ENCODE peak calls at places on chromosomes 2 and 18, in ten cellular contexts. D, J, F, W, I, M, P, R, K and B are unnamed samples.

GRCh38 chr18:76791106-76791505 is 31.3 kb upstream of the ZNF236 start:
- DNase-seq in F (no peak), R (no peak), P (no peak), W (no peak), K (no peak), M (no peak), I (no peak), J (no peak), D (no peak), B (no peak)

GRCh38 chr2:162261032-162261945 is 18.0 kb upstream of the FAP start:
- DNase-seq in I (peak), D (no peak), J (no peak), W (no peak), F (peak), K (peak), M (peak), P (no peak), R (no peak), B (no peak)

GRCh38 chr18:36769611-36770314 is 59.0 kb downstream of the TPGS2 start:
- DNase-seq in D (no peak), M (no peak), J (no peak), I (no peak), R (no peak), F (no peak), W (peak), K (no peak), P (no peak), B (no peak)

GRCh38 chr2:30807249-30807648 is at the start of gene CAPN13:
- DNase-seq in M (no peak), F (peak), D (no peak), P (no peak), W (no peak), K (no peak), J (no peak), I (no peak), R (no peak), B (no peak)

GRCh38 chr2:71462641-71463341 is 9.4 kb downstream of the DYSF start:
- DNase-seq in F (no peak), D (no peak), I (no peak), W (no peak), P (no peak), J (no peak), M (no peak), R (no peak), K (no peak), B (no peak)

GRCh38 chr2:239789711-239790110 is 235.4 kb downstream of the NDUFA10 start:
- DNase-seq in W (no peak), I (no peak), J (no peak), R (no peak), K (no peak), M (no peak), F (no peak), P (no peak), D (no peak), B (no peak)

GRCh38 chr2:95234286-95234785 is 27.0 kb downstream of the ZNF892 start:
- DNase-seq in M (no peak), J (no peak), D (no peak), W (no peak), P (no peak), K (no peak), F (no peak), I (no peak), R (no peak), B (no peak)

GRCh38 chr2:46775722-46776121 is 139.9 kb downstream of the MCFD2 start:
- DNase-seq in K (no peak), R (no peak), W (no peak), P (no peak), I (no peak), J (no peak), F (no peak), M (no peak), D (no peak), B (no peak)

GRCh38 chr2:715847-716573 is 38.8 kb upstream of the TMEM18 start:
- DNase-seq in M (no peak), I (no peak), K (no peak), R (no peak), F (no peak), D (no peak), P (no peak), W (no peak), J (peak), B (no peak)

GRCh38 chr2:27715318-27716165 is 51.9 kb downstream of the SLC4A1AP start:
- DNase-seq in D (peak), R (no peak), M (peak), W (no peak), P (peak), K (no peak), I (peak), J (peak), F (no peak), B (no peak)

GRCh38 chr2:44937688-44938240 is 3.7 kb upstream of the SIX3 start:
- DNase-seq in P (no peak), F (peak), I (no peak), R (no peak), J (peak), M (no peak), K (no peak), D (no peak), W (peak), B (no peak)

GRCh38 chr2:118737690-118738089 is 109.8 kb downstream of the EN1 start:
- DNase-seq in M (no peak), K (no peak), R (no peak), I (no peak), W (no peak), F (no peak), P (no peak), D (no peak), J (no peak), B (no peak)

GRCh38 chr18:48488388-48488850 is 50.4 kb upstream of the CTIF start:
- DNase-seq in D (peak), R (no peak), J (no peak), M (peak), K (no peak), F (peak), P (no peak), W (peak), I (peak), B (no peak)

GRCh38 chr18:36297419-36298112 is at the start of gene FHOD3:
- DNase-seq in M (peak), D (no peak), R (no peak), F (no peak), I (peak), P (peak), W (peak), J (peak), K (no peak), B (no peak)

GRCh38 chr2:37283207-37283606 is 41.4 kb downstream of the PRKD3 start:
- DNase-seq in W (no peak), P (no peak), F (no peak), D (peak), K (no peak), M (no peak), R (no peak), J (no peak), I (no peak), B (no peak)

GRCh38 chr2:203579131-203579643 is 44.1 kb upstream of the RAPH1 start:
- DNase-seq in M (no peak), F (no peak), K (no peak), P (no peak), J (no peak), D (no peak), W (no peak), R (no peak), I (no peak), B (no peak)

GRCh38 chr2:127153691-127154158 is 46.8 kb upstream of the BIN1 start:
- DNase-seq in W (peak), K (no peak), R (no peak), M (no peak), F (no peak), D (no peak), I (no peak), J (no peak), P (no peak), B (no peak)

GRCh38 chr2:41853427-41854191 is 194.2 kb upstream of the PKDCC start:
- DNase-seq in K (no peak), F (no peak), J (peak), P (no peak), D (no peak), R (no peak), I (no peak), M (peak), W (peak), B (no peak)

GRCh38 chr18:60358516-60358915 is 14.1 kb downstream of the MC4R start:
- DNase-seq in R (no peak), J (no peak), K (no peak), W (no peak), F (no peak), P (no peak), D (peak), I (no peak), M (no peak), B (no peak)

GRCh38 chr2:42268528-42269151 is 92.4 kb downstream of the COX7A2L start:
- DNase-seq in P (no peak), R (no peak), F (no peak), W (no peak), D (no peak), K (no peak), J (no peak), M (no peak), I (no peak), B (no peak)

GRCh38 chr18:48751727-48752468 is 198.9 kb downstream of the SMAD7 start:
- DNase-seq in P (no peak), D (no peak), I (no peak), W (no peak), R (no peak), F (no peak), M (no peak), J (peak), K (no peak), B (no peak)

GRCh38 chr2:197871780-197872456 is 67.5 kb downstream of the PLCL1 start:
- DNase-seq in R (no peak), D (no peak), J (no peak), F (no peak), I (no peak), M (no peak), P (no peak), W (no peak), K (no peak), B (no peak)

GRCh38 chr18:34834897-34835296 is 124.8 kb downstream of the DTNA start:
- DNase-seq in P (no peak), F (no peak), I (no peak), M (no peak), K (no peak), R (no peak), D (peak), J (no peak), W (no peak), B (no peak)

GRCh38 chr18:69674921-69675405 is 272.7 kb downstream of the CD226 start:
- DNase-seq in J (no peak), D (no peak), F (no peak), K (no peak), P (no peak), W (no peak), M (no peak), R (no peak), I (no peak), B (no peak)

GRCh38 chr2:238700122-238700457 is 147.8 kb upstream of the TWIST2 start:
- DNase-seq in J (no peak), M (no peak), K (no peak), D (no peak), F (no peak), I (peak), P (no peak), R (no peak), W (no peak), B (no peak)

GRCh38 chr2:107986278-107987217 is at the start of gene SLC5A7:
- DNase-seq in M (no peak), J (peak), R (no peak), F (no peak), D (no peak), P (no peak), K (no peak), I (no peak), W (no peak), B (no peak)

GRCh38 chr2:102423368-102423767 is 408 bp downstream of the IL18RAP start:
- DNase-seq in D (no peak), J (no peak), P (no peak), R (no peak), F (no peak), M (no peak), K (no peak), W (no peak), I (no peak), B (no peak)

GRCh38 chr2:157404363-157404762 is 39.5 kb downstream of the CYTIP start:
- DNase-seq in K (no peak), P (peak), F (peak), I (no peak), J (no peak), D (no peak), M (no peak), R (peak), W (no peak), B (peak)

GRCh38 chr2:172299741-172300140 is 127.6 kb upstream of the ITGA6 start:
- DNase-seq in F (no peak), D (no peak), M (peak), K (no peak), P (no peak), I (no peak), R (no peak), W (no peak), J (no peak), B (no peak)

GRCh38 chr2:207352978-207353377 is 176.8 kb upstream of the CREB1 start:
- DNase-seq in J (no peak), K (peak), M (no peak), F (no peak), I (no peak), W (no peak), D (no peak), P (no peak), R (peak), B (no peak)

GRCh38 chr18:56563568-56563967 is 74.8 kb downstream of the TXNL1 start:
- DNase-seq in M (no peak), F (no peak), R (no peak), I (no peak), W (no peak), P (no peak), D (no peak), K (no peak), J (no peak), B (no peak)

GRCh38 chr2:160365691-160366367 is 127.8 kb downstream of the RBMS1 start:
- DNase-seq in F (peak), K (no peak), R (no peak), I (peak), M (peak), W (no peak), D (no peak), P (no peak), J (no peak), B (no peak)

GRCh38 chr2:1887915-1888314 is 143.6 kb upstream of the PXDN start:
- DNase-seq in K (no peak), J (no peak), W (peak), F (no peak), P (no peak), I (no peak), R (no peak), M (no peak), D (no peak), B (no peak)

GRCh38 chr2:85584354-85584856 is at the start of gene VAMP5:
- DNase-seq in W (no peak), K (no peak), R (peak), P (peak), D (no peak), I (peak), F (peak), M (peak), J (peak), B (peak)

GRCh38 chr18:75029456-75029855 is 179.5 kb downstream of the PTGR3 start:
- DNase-seq in P (no peak), W (no peak), D (no peak), R (no peak), I (no peak), F (no peak), M (no peak), J (no peak), K (no peak), B (no peak)

GRCh38 chr2:152715854-152716428 is 1.3 kb downstream of the PRPF40A start:
- DNase-seq in W (peak), R (no peak), I (no peak), M (no peak), F (no peak), K (no peak), P (no peak), J (peak), D (no peak), B (peak)

GRCh38 chr2:70852824-70853223 is 17.2 kb upstream of the CD207 start:
- DNase-seq in I (no peak), K (no peak), D (no peak), P (no peak), R (no peak), F (no peak), M (no peak), J (no peak), W (no peak), B (no peak)

DNA sequence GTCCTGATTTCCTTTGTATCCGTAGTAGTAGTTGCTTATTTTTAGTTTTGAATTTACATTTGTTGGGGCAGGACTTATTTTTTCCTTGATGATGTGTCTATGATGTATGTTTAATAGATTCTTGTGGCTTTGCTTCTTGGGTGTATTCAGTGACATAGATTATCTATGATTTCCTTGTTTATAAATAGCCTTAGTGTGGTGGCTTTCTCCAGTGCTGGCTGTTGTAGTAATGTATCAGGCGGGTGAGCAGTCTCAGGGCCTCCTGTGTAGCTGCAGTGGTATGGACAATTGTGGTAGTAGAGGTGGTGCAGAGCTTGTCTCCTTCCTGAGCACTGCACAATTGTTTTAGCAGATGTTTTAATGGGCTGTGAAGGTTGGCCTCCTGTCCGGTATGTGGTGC is 60.5 kb downstream of the SMCHD1 start:
- DNase-seq in R (no peak), F (no peak), P (no peak), I (no peak), W (no peak), K (no peak), J (no peak), M (no peak), D (no peak), B (no peak)
- TF ChIP-seq CTCF in R (no peak), F (no peak), P (no peak), I (no peak), W (no peak), K (no peak), J (no peak), M (no peak), D (no peak), B (no peak)

DNA sequence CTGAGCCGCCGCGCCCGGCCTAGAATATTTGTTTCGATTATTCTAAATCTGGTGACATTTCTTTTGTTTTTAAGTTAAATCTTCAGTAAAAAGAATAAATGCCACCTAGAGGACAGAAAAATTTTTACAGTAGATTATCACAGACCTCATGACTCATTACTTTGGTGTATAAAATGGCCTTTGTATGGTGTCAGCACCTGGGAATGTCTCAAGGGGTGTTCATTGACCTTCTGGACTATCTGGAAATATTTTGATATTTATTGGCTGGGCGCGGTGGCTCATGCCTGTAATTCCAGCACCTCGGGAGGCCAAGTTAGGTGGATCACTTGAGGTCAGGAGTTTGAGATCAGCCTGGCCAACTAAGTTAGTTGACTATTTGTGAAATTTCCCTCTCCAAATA is 30.3 kb upstream of the SLC30A6 start:
- DNase-seq in W (peak), F (no peak), J (peak), R (no peak), K (no peak), P (no peak), D (peak), I (no peak), M (no peak), B (no peak)
- TF ChIP-seq CTCF in W (peak), F (no peak), J (peak), R (peak), K (no peak), P (peak), D (no peak), I (peak), M (no peak), B (peak)

GRCh38 chr2:177165103-177165583 is 47.5 kb upstream of the HNRNPA3 start:
- DNase-seq in D (no peak), K (no peak), P (no peak), W (no peak), I (no peak), F (no peak), J (no peak), R (no peak), M (peak), B (no peak)

GRCh38 chr2:177161741-177162440 is 50.7 kb upstream of the HNRNPA3 start:
- DNase-seq in M (no peak), J (peak), R (no peak), D (no peak), F (no peak), K (no peak), W (no peak), P (no peak), I (no peak), B (no peak)

GRCh38 chr2:177164131-177164530 is 48.5 kb upstream of the HNRNPA3 start:
- DNase-seq in K (no peak), W (no peak), M (no peak), I (no peak), D (no peak), J (no peak), P (no peak), R (no peak), F (no peak), B (no peak)

GRCh38 chr2:177165731-177166711 is 46.6 kb upstream of the HNRNPA3 start:
- DNase-seq in P (peak), K (no peak), D (no peak), J (no peak), R (no peak), I (no peak), M (peak), W (no peak), F (no peak), B (no peak)

DNA sequence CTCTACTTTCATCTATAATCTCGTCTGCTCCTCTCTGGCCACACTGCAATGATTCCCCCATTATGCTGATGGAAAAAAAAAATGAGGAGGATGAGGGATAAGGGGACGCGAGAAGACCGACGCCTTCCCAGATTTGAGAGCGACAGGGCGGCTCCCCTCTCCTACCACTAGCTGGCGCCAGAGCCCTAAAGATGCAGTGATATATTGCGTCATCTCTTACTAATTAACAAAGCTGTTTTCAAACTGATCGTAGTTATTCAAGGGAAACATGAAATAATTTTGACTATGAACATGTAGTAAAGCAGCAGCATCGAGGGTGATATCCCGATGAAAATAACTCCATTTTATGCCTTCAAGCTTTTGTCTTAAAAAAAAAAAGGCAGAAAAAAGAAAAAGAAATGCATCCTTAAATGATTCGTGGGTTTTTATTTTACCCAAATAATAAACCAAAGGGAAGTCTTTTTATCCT is 48.0 kb upstream of the HNRNPA3 start:
- DNase-seq in P (peak), I (peak), M (peak), D (no peak), W (peak), R (peak), J (peak), K (peak), F (peak), B (peak)
- TF ChIP-seq CTCF in P (peak), I (peak), M (peak), D (peak), W (peak), R (peak), J (peak), K (peak), F (peak), B (peak)

DNA sequence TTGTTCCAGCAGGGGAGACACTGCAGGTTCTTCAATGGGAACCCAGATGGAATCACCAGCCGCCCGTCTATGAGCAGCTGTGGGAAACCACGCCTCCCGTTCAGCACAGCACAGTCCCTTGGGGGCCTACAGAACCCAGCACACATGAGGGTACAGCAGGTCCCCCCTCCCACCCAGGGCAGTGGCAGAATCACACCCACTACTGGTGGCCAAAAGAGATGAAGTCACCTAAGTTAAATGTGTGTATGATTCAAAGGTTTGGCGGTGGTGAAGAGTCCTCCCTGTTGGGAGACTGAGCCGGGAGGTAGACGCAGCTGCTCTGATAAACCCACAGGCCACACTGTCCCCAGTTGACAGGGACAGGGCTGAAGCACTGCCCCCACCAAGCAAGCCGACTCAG is 44.3 kb downstream of the L3MBTL4 start:
- DNase-seq in K (no peak), M (no peak), D (no peak), F (no peak), J (peak), I (no peak), P (no peak), W (no peak), R (no peak), B (no peak)
- TF ChIP-seq CTCF in K (no peak), M (no peak), D (no peak), F (no peak), J (no peak), I (no peak), P (no peak), W (no peak), R (no peak), B (no peak)